ENCODE peak calls at places on chromosomes 5 and 9, in ten cellular contexts. N is endodermal cell, Y is AG08395, D is cardiac muscle cell, K is PC-9, H is NB4, V is hippocampal formation, L is RWPE1, T is ureter, C is psoas muscle. M is an unnamed sample.

GRCh38 chr9:89413963-89414638 is 83.8 kb downstream of the SEMA4D start:
- DNase-seq in C (peak; percentile 74), K (no peak), V (no peak), D (no peak), Y (no peak), N (no peak), T (no peak), L (no peak), H (no peak), M (no peak)

GRCh38 chr9:84261082-84261746 is 79.3 kb downstream of the SLC28A3 start:
- DNase-seq in H (peak; percentile 72), T (peak; percentile 84), K (peak; percentile 72), N (peak; percentile 93), C (peak; percentile 81), D (peak; percentile 85), L (peak; percentile 87), Y (peak; percentile 87), V (peak; percentile 74), M (peak; percentile 79)

GRCh38 chr5:179228341-179229121 is 116.7 kb downstream of the ADAMTS2 start:
- DNase-seq in L (no peak), D (no peak), C (no peak), V (no peak), N (peak; percentile 72), Y (no peak), T (no peak), K (no peak), H (no peak), M (no peak)

GRCh38 chr5:107104040-107104773 is 566.5 kb downstream of the EFNA5 start:
- DNase-seq in C (no peak), H (no peak), T (no peak), K (no peak), N (no peak), D (no peak), V (no peak), L (no peak), Y (no peak), M (no peak)

GRCh38 chr5:111367081-111367480 is 142.9 kb downstream of the CAMK4 start:
- DNase-seq in K (peak; percentile 53), H (no peak), L (peak; percentile 91), N (no peak), T (no peak), D (no peak), C (no peak), Y (no peak), V (no peak), M (peak; percentile 23)

GRCh38 chr5:180643191-180643851 is 6.1 kb downstream of the FLT4 start:
- DNase-seq in N (peak; percentile 36), L (no peak), D (no peak), C (no peak), V (no peak), T (no peak), Y (no peak), K (no peak), H (no peak), M (no peak)

GRCh38 chr9:26502311-26502710 is 390.3 kb downstream of the CAAP1 start:
- DNase-seq in K (no peak), D (no peak), L (no peak), Y (no peak), V (no peak), C (no peak), H (no peak), T (no peak), N (peak; percentile 85), M (no peak)

GRCh38 chr5:176530983-176531901 is 6.0 kb downstream of the RNF44 start:
- DNase-seq in D (no peak), N (peak; percentile 45), K (no peak), L (peak; percentile 38), V (peak; percentile 77), Y (no peak), H (no peak), T (no peak), C (no peak), M (no peak)

GRCh38 chr5:97979740-97980139 is 793.7 kb upstream of the RGMB start:
- DNase-seq in Y (peak; percentile 5), N (no peak), K (no peak), D (peak; percentile 92), L (no peak), V (no peak), H (no peak), C (peak; percentile 10), T (no peak), M (no peak)

M was measured in NCI-H510A treated with DMSO at 0.1 percent for 48 hours.